ENCODE peak calls at places on chromosomes 12 and 14, in ten cellular contexts. One of them, this sample, is unnamed.
A peak's percentile ranks its signal among the peaks of the same experiment; 100 is the strongest.

GRCh38 chr14:68633131-68633991 is 159.5 kb downstream of the ZFP36L1 start:
- DNase-seq in stimulated activated CD8-positive, alpha-beta memory T cell treated with anti-CD3 and anti-CD28 coated beads, Interleukin-2, amount 100 ng/mL, for 48 hours: no peak
- DNase-seq in germinal center: no peak
- DNase-seq in left cardiac atrium: no peak
- DNase-seq in retinal pigment epithelial cell: no peak
- DNase-seq in cerebellar nuclear complex: no peak
- DNase-seq in mesothelial cell of epicardium: peak; percentile 29
- DNase-seq in OCI-M1: no peak
- DNase-seq in SK-N-MC: no peak
- DNase-seq in suprapubic skin: peak; percentile 63
- DNase-seq in this sample: no peak

GRCh38 chr12:49369723-49370145 is 2.5 kb downstream of the SPATS2 start:
- DNase-seq in cerebellar nuclear complex: no peak
- DNase-seq in SK-N-MC: no peak
- DNase-seq in retinal pigment epithelial cell: no peak
- DNase-seq in mesothelial cell of epicardium: no peak
- DNase-seq in germinal center: peak; percentile 57
- DNase-seq in suprapubic skin: no peak
- DNase-seq in stimulated activated CD8-positive, alpha-beta memory T cell treated with anti-CD3 and anti-CD28 coated beads, Interleukin-2, amount 100 ng/mL, for 48 hours: no peak
- DNase-seq in left cardiac atrium: peak; percentile 37
- DNase-seq in OCI-M1: peak; percentile 84
- DNase-seq in this sample: no peak

GRCh38 chr12:109771746-109772621 is 58.4 kb downstream of the FAM222A start:
- DNase-seq in stimulated activated CD8-positive, alpha-beta memory T cell treated with anti-CD3 and anti-CD28 coated beads, Interleukin-2, amount 100 ng/mL, for 48 hours: no peak
- DNase-seq in suprapubic skin: peak; percentile 41
- DNase-seq in germinal center: no peak
- DNase-seq in OCI-M1: no peak
- DNase-seq in retinal pigment epithelial cell: no peak
- DNase-seq in mesothelial cell of epicardium: no peak
- DNase-seq in SK-N-MC: no peak
- DNase-seq in left cardiac atrium: no peak
- DNase-seq in cerebellar nuclear complex: no peak
- DNase-seq in this sample: no peak

GRCh38 chr14:56811596-56812363 is 1.5 kb upstream of the OTX2 start:
- DNase-seq in left cardiac atrium: no peak
- DNase-seq in stimulated activated CD8-positive, alpha-beta memory T cell treated with anti-CD3 and anti-CD28 coated beads, Interleukin-2, amount 100 ng/mL, for 48 hours: no peak
- DNase-seq in suprapubic skin: no peak
- DNase-seq in germinal center: no peak
- DNase-seq in retinal pigment epithelial cell: no peak
- DNase-seq in SK-N-MC: no peak
- DNase-seq in mesothelial cell of epicardium: no peak
- DNase-seq in cerebellar nuclear complex: no peak
- DNase-seq in OCI-M1: no peak
- DNase-seq in this sample: no peak

GRCh38 chr14:53509227-53509822 is 356.2 kb upstream of the DDHD1 start:
- DNase-seq in cerebellar nuclear complex: no peak
- DNase-seq in germinal center: no peak
- DNase-seq in mesothelial cell of epicardium: no peak
- DNase-seq in left cardiac atrium: peak; percentile 48
- DNase-seq in stimulated activated CD8-positive, alpha-beta memory T cell treated with anti-CD3 and anti-CD28 coated beads, Interleukin-2, amount 100 ng/mL, for 48 hours: no peak
- DNase-seq in suprapubic skin: peak; percentile 85
- DNase-seq in retinal pigment epithelial cell: no peak
- DNase-seq in SK-N-MC: no peak
- DNase-seq in OCI-M1: no peak
- DNase-seq in this sample: no peak

GRCh38 chr12:93683410-93683809 is 6.2 kb downstream of the CRADD start:
- DNase-seq in left cardiac atrium: no peak
- DNase-seq in retinal pigment epithelial cell: no peak
- DNase-seq in suprapubic skin: no peak
- DNase-seq in cerebellar nuclear complex: no peak
- DNase-seq in germinal center: no peak
- DNase-seq in OCI-M1: no peak
- DNase-seq in SK-N-MC: no peak
- DNase-seq in mesothelial cell of epicardium: no peak
- DNase-seq in stimulated activated CD8-positive, alpha-beta memory T cell treated with anti-CD3 and anti-CD28 coated beads, Interleukin-2, amount 100 ng/mL, for 48 hours: no peak
- DNase-seq in this sample: no peak

GRCh38 chr12:66688836-66689439 is 10.1 kb upstream of the GRIP1 start:
- DNase-seq in cerebellar nuclear complex: no peak
- DNase-seq in stimulated activated CD8-positive, alpha-beta memory T cell treated with anti-CD3 and anti-CD28 coated beads, Interleukin-2, amount 100 ng/mL, for 48 hours: no peak
- DNase-seq in SK-N-MC: no peak
- DNase-seq in germinal center: peak; percentile 59
- DNase-seq in mesothelial cell of epicardium: peak; percentile 49
- DNase-seq in left cardiac atrium: peak; percentile 20
- DNase-seq in retinal pigment epithelial cell: peak; percentile 21
- DNase-seq in OCI-M1: peak; percentile 61
- DNase-seq in suprapubic skin: no peak
- DNase-seq in this sample: no peak

GRCh38 chr12:104521731-104522130 is 65.0 kb downstream of the CHST11 start:
- DNase-seq in suprapubic skin: no peak
- DNase-seq in germinal center: no peak
- DNase-seq in left cardiac atrium: no peak
- DNase-seq in SK-N-MC: no peak
- DNase-seq in stimulated activated CD8-positive, alpha-beta memory T cell treated with anti-CD3 and anti-CD28 coated beads, Interleukin-2, amount 100 ng/mL, for 48 hours: no peak
- DNase-seq in retinal pigment epithelial cell: no peak
- DNase-seq in mesothelial cell of epicardium: no peak
- DNase-seq in OCI-M1: no peak
- DNase-seq in cerebellar nuclear complex: no peak
- DNase-seq in this sample: no peak

GRCh38 chr14:94125659-94126418 is 3.6 kb downstream of the IFI27L2 start:
- DNase-seq in suprapubic skin: no peak
- DNase-seq in cerebellar nuclear complex: no peak
- DNase-seq in OCI-M1: no peak
- DNase-seq in retinal pigment epithelial cell: no peak
- DNase-seq in SK-N-MC: no peak
- DNase-seq in stimulated activated CD8-positive, alpha-beta memory T cell treated with anti-CD3 and anti-CD28 coated beads, Interleukin-2, amount 100 ng/mL, for 48 hours: no peak
- DNase-seq in left cardiac atrium: no peak
- DNase-seq in mesothelial cell of epicardium: no peak
- DNase-seq in germinal center: no peak
- DNase-seq in this sample: peak; percentile 16

GRCh38 chr12:5912437-5913334 is 32.4 kb downstream of the ANO2 start:
- DNase-seq in retinal pigment epithelial cell: no peak
- DNase-seq in stimulated activated CD8-positive, alpha-beta memory T cell treated with anti-CD3 and anti-CD28 coated beads, Interleukin-2, amount 100 ng/mL, for 48 hours: no peak
- DNase-seq in mesothelial cell of epicardium: no peak
- DNase-seq in cerebellar nuclear complex: no peak
- DNase-seq in OCI-M1: no peak
- DNase-seq in SK-N-MC: no peak
- DNase-seq in left cardiac atrium: no peak
- DNase-seq in suprapubic skin: no peak
- DNase-seq in germinal center: no peak
- DNase-seq in this sample: no peak

GRCh38 chr14:59464651-59465569 is at the start of gene GPR135:
- DNase-seq in OCI-M1: no peak
- DNase-seq in germinal center: peak; percentile 73
- DNase-seq in stimulated activated CD8-positive, alpha-beta memory T cell treated with anti-CD3 and anti-CD28 coated beads, Interleukin-2, amount 100 ng/mL, for 48 hours: peak; percentile 27
- DNase-seq in SK-N-MC: no peak
- DNase-seq in left cardiac atrium: peak; percentile 79
- DNase-seq in mesothelial cell of epicardium: peak; percentile 75
- DNase-seq in cerebellar nuclear complex: peak; percentile 16
- DNase-seq in retinal pigment epithelial cell: no peak
- DNase-seq in suprapubic skin: peak; percentile 78
- DNase-seq in this sample: peak; percentile 37

GRCh38 chr14:101546706-101547105 is 14.6 kb upstream of the DIO3 start:
- DNase-seq in OCI-M1: no peak
- DNase-seq in stimulated activated CD8-positive, alpha-beta memory T cell treated with anti-CD3 and anti-CD28 coated beads, Interleukin-2, amount 100 ng/mL, for 48 hours: no peak
- DNase-seq in retinal pigment epithelial cell: no peak
- DNase-seq in SK-N-MC: no peak
- DNase-seq in mesothelial cell of epicardium: no peak
- DNase-seq in left cardiac atrium: no peak
- DNase-seq in germinal center: no peak
- DNase-seq in suprapubic skin: no peak
- DNase-seq in cerebellar nuclear complex: no peak
- DNase-seq in this sample: no peak

GRCh38 chr12:39617887-39618286 is 1.7 kb downstream of the ABCD2 start:
- DNase-seq in OCI-M1: peak; percentile 50
- DNase-seq in retinal pigment epithelial cell: no peak
- DNase-seq in germinal center: no peak
- DNase-seq in suprapubic skin: no peak
- DNase-seq in mesothelial cell of epicardium: no peak
- DNase-seq in cerebellar nuclear complex: no peak
- DNase-seq in SK-N-MC: no peak
- DNase-seq in left cardiac atrium: no peak
- DNase-seq in stimulated activated CD8-positive, alpha-beta memory T cell treated with anti-CD3 and anti-CD28 coated beads, Interleukin-2, amount 100 ng/mL, for 48 hours: no peak
- DNase-seq in this sample: no peak

GRCh38 chr12:47079894-47080724 is at the start of gene AMIGO2:
- DNase-seq in germinal center: peak; percentile 47
- DNase-seq in cerebellar nuclear complex: no peak
- DNase-seq in mesothelial cell of epicardium: peak; percentile 54
- DNase-seq in retinal pigment epithelial cell: no peak
- DNase-seq in suprapubic skin: peak; percentile 73
- DNase-seq in OCI-M1: peak; percentile 78
- DNase-seq in stimulated activated CD8-positive, alpha-beta memory T cell treated with anti-CD3 and anti-CD28 coated beads, Interleukin-2, amount 100 ng/mL, for 48 hours: no peak
- DNase-seq in SK-N-MC: no peak
- DNase-seq in left cardiac atrium: peak; percentile 81
- DNase-seq in this sample: peak; percentile 38

GRCh38 chr12:109768901-109769670 is 55.5 kb downstream of the FAM222A start:
- DNase-seq in stimulated activated CD8-positive, alpha-beta memory T cell treated with anti-CD3 and anti-CD28 coated beads, Interleukin-2, amount 100 ng/mL, for 48 hours: no peak
- DNase-seq in germinal center: no peak
- DNase-seq in mesothelial cell of epicardium: no peak
- DNase-seq in retinal pigment epithelial cell: no peak
- DNase-seq in cerebellar nuclear complex: no peak
- DNase-seq in OCI-M1: no peak
- DNase-seq in SK-N-MC: no peak
- DNase-seq in suprapubic skin: no peak
- DNase-seq in left cardiac atrium: no peak
- DNase-seq in this sample: peak; percentile 20

GRCh38 chr12:1908758-1909157 is 9.7 kb downstream of the CACNA2D4 start:
- DNase-seq in stimulated activated CD8-positive, alpha-beta memory T cell treated with anti-CD3 and anti-CD28 coated beads, Interleukin-2, amount 100 ng/mL, for 48 hours: no peak
- DNase-seq in SK-N-MC: no peak
- DNase-seq in mesothelial cell of epicardium: no peak
- DNase-seq in OCI-M1: no peak
- DNase-seq in retinal pigment epithelial cell: no peak
- DNase-seq in germinal center: no peak
- DNase-seq in cerebellar nuclear complex: no peak
- DNase-seq in suprapubic skin: no peak
- DNase-seq in left cardiac atrium: no peak
- DNase-seq in this sample: no peak

GRCh38 chr14:65446159-65446558 is 33.6 kb downstream of the FUT8 start:
- DNase-seq in OCI-M1: no peak
- DNase-seq in left cardiac atrium: no peak
- DNase-seq in cerebellar nuclear complex: no peak
- DNase-seq in mesothelial cell of epicardium: no peak
- DNase-seq in suprapubic skin: no peak
- DNase-seq in SK-N-MC: no peak
- DNase-seq in germinal center: no peak
- DNase-seq in retinal pigment epithelial cell: peak; percentile 81
- DNase-seq in stimulated activated CD8-positive, alpha-beta memory T cell treated with anti-CD3 and anti-CD28 coated beads, Interleukin-2, amount 100 ng/mL, for 48 hours: no peak
- DNase-seq in this sample: no peak

GRCh38 chr12:122244565-122245371 is 18.9 kb upstream of the DIABLO start:
- DNase-seq in OCI-M1: no peak
- DNase-seq in mesothelial cell of epicardium: no peak
- DNase-seq in suprapubic skin: no peak
- DNase-seq in germinal center: no peak
- DNase-seq in retinal pigment epithelial cell: no peak
- DNase-seq in SK-N-MC: no peak
- DNase-seq in left cardiac atrium: no peak
- DNase-seq in stimulated activated CD8-positive, alpha-beta memory T cell treated with anti-CD3 and anti-CD28 coated beads, Interleukin-2, amount 100 ng/mL, for 48 hours: no peak
- DNase-seq in cerebellar nuclear complex: no peak
- DNase-seq in this sample: no peak

GRCh38 chr12:22535478-22535877 is 8.9 kb downstream of the C2CD5 start:
- DNase-seq in germinal center: no peak
- DNase-seq in left cardiac atrium: no peak
- DNase-seq in stimulated activated CD8-positive, alpha-beta memory T cell treated with anti-CD3 and anti-CD28 coated beads, Interleukin-2, amount 100 ng/mL, for 48 hours: no peak
- DNase-seq in cerebellar nuclear complex: no peak
- DNase-seq in retinal pigment epithelial cell: no peak
- DNase-seq in SK-N-MC: no peak
- DNase-seq in mesothelial cell of epicardium: no peak
- DNase-seq in OCI-M1: no peak
- DNase-seq in suprapubic skin: no peak
- DNase-seq in this sample: no peak

GRCh38 chr14:61033024-61033423 is 52.0 kb downstream of the SLC38A6 start:
- DNase-seq in OCI-M1: no peak
- DNase-seq in stimulated activated CD8-positive, alpha-beta memory T cell treated with anti-CD3 and anti-CD28 coated beads, Interleukin-2, amount 100 ng/mL, for 48 hours: no peak
- DNase-seq in germinal center: no peak
- DNase-seq in cerebellar nuclear complex: no peak
- DNase-seq in retinal pigment epithelial cell: no peak
- DNase-seq in SK-N-MC: no peak
- DNase-seq in left cardiac atrium: no peak
- DNase-seq in suprapubic skin: no peak
- DNase-seq in mesothelial cell of epicardium: no peak
- DNase-seq in this sample: no peak

GRCh38 chr14:22974530-22975313 is 7.6 kb downstream of the AJUBA start:
- DNase-seq in stimulated activated CD8-positive, alpha-beta memory T cell treated with anti-CD3 and anti-CD28 coated beads, Interleukin-2, amount 100 ng/mL, for 48 hours: no peak
- DNase-seq in SK-N-MC: no peak
- DNase-seq in cerebellar nuclear complex: no peak
- DNase-seq in left cardiac atrium: peak; percentile 43
- DNase-seq in mesothelial cell of epicardium: no peak
- DNase-seq in suprapubic skin: no peak
- DNase-seq in germinal center: no peak
- DNase-seq in retinal pigment epithelial cell: no peak
- DNase-seq in OCI-M1: no peak
- DNase-seq in this sample: no peak

GRCh38 chr12:116962783-116963356 is 52.1 kb downstream of the FBXW8 start:
- DNase-seq in stimulated activated CD8-positive, alpha-beta memory T cell treated with anti-CD3 and anti-CD28 coated beads, Interleukin-2, amount 100 ng/mL, for 48 hours: no peak
- DNase-seq in cerebellar nuclear complex: no peak
- DNase-seq in SK-N-MC: no peak
- DNase-seq in germinal center: no peak
- DNase-seq in suprapubic skin: no peak
- DNase-seq in retinal pigment epithelial cell: no peak
- DNase-seq in mesothelial cell of epicardium: no peak
- DNase-seq in OCI-M1: no peak
- DNase-seq in left cardiac atrium: no peak
- DNase-seq in this sample: no peak

GRCh38 chr12:130788515-130788914 is 50.5 kb downstream of the STX2 start:
- DNase-seq in stimulated activated CD8-positive, alpha-beta memory T cell treated with anti-CD3 and anti-CD28 coated beads, Interleukin-2, amount 100 ng/mL, for 48 hours: no peak
- DNase-seq in mesothelial cell of epicardium: no peak
- DNase-seq in cerebellar nuclear complex: no peak
- DNase-seq in OCI-M1: no peak
- DNase-seq in germinal center: no peak
- DNase-seq in retinal pigment epithelial cell: no peak
- DNase-seq in suprapubic skin: no peak
- DNase-seq in SK-N-MC: no peak
- DNase-seq in left cardiac atrium: no peak
- DNase-seq in this sample: no peak

GRCh38 chr12:50988051-50988450 is 35.7 kb downstream of the HIGD1C start:
- DNase-seq in left cardiac atrium: no peak
- DNase-seq in cerebellar nuclear complex: no peak
- DNase-seq in retinal pigment epithelial cell: no peak
- DNase-seq in mesothelial cell of epicardium: no peak
- DNase-seq in SK-N-MC: no peak
- DNase-seq in OCI-M1: no peak
- DNase-seq in germinal center: no peak
- DNase-seq in stimulated activated CD8-positive, alpha-beta memory T cell treated with anti-CD3 and anti-CD28 coated beads, Interleukin-2, amount 100 ng/mL, for 48 hours: no peak
- DNase-seq in suprapubic skin: no peak
- DNase-seq in this sample: no peak

GRCh38 chr14:64493455-64493854 is 10.2 kb downstream of the ZBTB25 start:
- DNase-seq in retinal pigment epithelial cell: no peak
- DNase-seq in OCI-M1: no peak
- DNase-seq in stimulated activated CD8-positive, alpha-beta memory T cell treated with anti-CD3 and anti-CD28 coated beads, Interleukin-2, amount 100 ng/mL, for 48 hours: no peak
- DNase-seq in germinal center: no peak
- DNase-seq in cerebellar nuclear complex: no peak
- DNase-seq in suprapubic skin: no peak
- DNase-seq in mesothelial cell of epicardium: no peak
- DNase-seq in SK-N-MC: no peak
- DNase-seq in left cardiac atrium: no peak
- DNase-seq in this sample: no peak

GRCh38 chr12:92140919-92141536 is 4.6 kb downstream of the BTG1 start:
- DNase-seq in cerebellar nuclear complex: no peak
- DNase-seq in stimulated activated CD8-positive, alpha-beta memory T cell treated with anti-CD3 and anti-CD28 coated beads, Interleukin-2, amount 100 ng/mL, for 48 hours: no peak
- DNase-seq in germinal center: no peak
- DNase-seq in suprapubic skin: no peak
- DNase-seq in mesothelial cell of epicardium: no peak
- DNase-seq in left cardiac atrium: no peak
- DNase-seq in OCI-M1: peak; percentile 18
- DNase-seq in SK-N-MC: no peak
- DNase-seq in retinal pigment epithelial cell: no peak
- DNase-seq in this sample: no peak

GRCh38 chr12:110135012-110135411 is 10.9 kb downstream of the IFT81 start:
- DNase-seq in left cardiac atrium: no peak
- DNase-seq in mesothelial cell of epicardium: no peak
- DNase-seq in retinal pigment epithelial cell: no peak
- DNase-seq in cerebellar nuclear complex: no peak
- DNase-seq in germinal center: peak; percentile 14
- DNase-seq in OCI-M1: peak; percentile 57
- DNase-seq in stimulated activated CD8-positive, alpha-beta memory T cell treated with anti-CD3 and anti-CD28 coated beads, Interleukin-2, amount 100 ng/mL, for 48 hours: no peak
- DNase-seq in SK-N-MC: no peak
- DNase-seq in suprapubic skin: no peak
- DNase-seq in this sample: no peak

GRCh38 chr12:116423053-116423452 is 136.1 kb upstream of the MAP1LC3B2 start:
- DNase-seq in stimulated activated CD8-positive, alpha-beta memory T cell treated with anti-CD3 and anti-CD28 coated beads, Interleukin-2, amount 100 ng/mL, for 48 hours: no peak
- DNase-seq in SK-N-MC: no peak
- DNase-seq in germinal center: no peak
- DNase-seq in OCI-M1: no peak
- DNase-seq in mesothelial cell of epicardium: no peak
- DNase-seq in cerebellar nuclear complex: no peak
- DNase-seq in retinal pigment epithelial cell: no peak
- DNase-seq in suprapubic skin: no peak
- DNase-seq in left cardiac atrium: no peak
- DNase-seq in this sample: no peak

This sample was measured in omental fat pad.